ENCODE peak calls at places on chromosomes 6 and 20, in ten cellular contexts. U is upper lobe of left lung, I is K562, Q is body of pancreas, T is IMR-90, B is HCT116, E is A549, X is right lobe of liver, R is heart left ventricle, H is HepG2. Z is an unnamed sample.

GRCh38 chr20:1171461-1172093 is 13.2 kb downstream of the TMEM74B start:
- ATAC-seq in B (peak), H (peak), R (no peak), E (no peak), U (no peak), I (peak), T (peak), Q (no peak), X (peak), Z (no peak)

GRCh38 chr20:8151371-8151770 is 19.3 kb downstream of the PLCB1 start:
- ATAC-seq in H (no peak), Q (no peak), X (no peak), T (no peak), B (no peak), I (no peak), R (peak), U (no peak), E (no peak), Z (no peak)

GRCh38 chr6:64085126-64085525 is 449.5 kb downstream of the PHF3 start:
- ATAC-seq in Q (no peak), R (no peak), I (no peak), H (no peak), E (no peak), T (no peak), U (no peak), X (no peak), B (no peak), Z (no peak)

GRCh38 chr6:39791850-39792500 is at the start of gene DAAM2:
- ATAC-seq in R (peak), T (peak), H (peak), B (no peak), X (peak), E (peak), U (peak), Q (peak), I (peak), Z (peak)

GRCh38 chr6:150622941-150623874 is 23.5 kb downstream of the PLEKHG1 start:
- ATAC-seq in I (no peak), Q (no peak), R (peak), T (no peak), E (no peak), B (no peak), U (peak), X (peak), H (no peak), Z (no peak)

GRCh38 chr20:44068780-44069191 is 118.2 kb downstream of the JPH2 start:
- ATAC-seq in Q (no peak), T (no peak), H (no peak), U (no peak), B (no peak), X (no peak), I (no peak), E (no peak), R (no peak), Z (no peak)

GRCh38 chr6:44012078-44012493 is 115.2 kb downstream of the MRPL14 start:
- ATAC-seq in R (no peak), X (no peak), B (no peak), H (no peak), I (peak), T (peak), E (peak), Q (no peak), U (peak), Z (peak)

GRCh38 chr20:47280228-47280627 is 76.3 kb downstream of the ZMYND8 start:
- ATAC-seq in Q (no peak), R (no peak), T (no peak), U (no peak), I (peak), X (no peak), B (no peak), H (peak), E (no peak), Z (no peak)

GRCh38 chr20:57663681-57664451 is 43.6 kb upstream of the ZBP1 start:
- ATAC-seq in H (no peak), I (no peak), U (no peak), E (no peak), R (no peak), Q (no peak), T (no peak), X (no peak), B (no peak), Z (no peak)

GRCh38 chr20:51500311-51500710 is 42.2 kb downstream of the NFATC2 start:
- ATAC-seq in X (peak), Q (no peak), U (peak), T (no peak), B (peak), R (peak), I (peak), H (no peak), E (no peak), Z (no peak)

GRCh38 chr20:18702736-18703135 is 110.8 kb upstream of the SCP2D1 start:
- ATAC-seq in B (no peak), R (peak), Q (no peak), I (no peak), E (no peak), H (no peak), U (peak), T (peak), X (no peak), Z (no peak)

GRCh38 chr6:111799576-111800467 is 73.4 kb downstream of the FYN start:
- ATAC-seq in Q (no peak), U (peak), I (peak), H (peak), E (no peak), R (no peak), X (no peak), T (no peak), B (peak), Z (no peak)

GRCh38 chr6:39897699-39898098 is 36.6 kb downstream of the MOCS1 start:
- ATAC-seq in X (no peak), E (no peak), R (no peak), T (no peak), B (no peak), I (no peak), H (no peak), U (no peak), Q (no peak), Z (no peak)

GRCh38 chr6:69631552-69632346 is 165.1 kb downstream of the LMBRD1 start:
- ATAC-seq in R (no peak), B (no peak), H (no peak), T (no peak), U (no peak), E (no peak), I (no peak), X (no peak), Q (no peak), Z (no peak)

GRCh38 chr6:166275714-166276166 is 32.5 kb downstream of the PRR18 start:
- ATAC-seq in E (peak), B (peak), U (peak), X (peak), H (peak), T (peak), R (peak), Q (peak), I (peak), Z (peak)

GRCh38 chr20:3658708-3659491 is 4.3 kb downstream of the GFRA4 start:
- ATAC-seq in Q (no peak), R (no peak), X (no peak), E (no peak), H (peak), B (no peak), U (no peak), I (peak), T (peak), Z (no peak)

GRCh38 chr6:126625019-126625418 is 285.1 kb downstream of the CENPW start:
- ATAC-seq in I (no peak), H (peak), U (no peak), T (peak), R (no peak), E (no peak), X (peak), B (no peak), Q (no peak), Z (no peak)

GRCh38 chr6:11413112-11413687 is 124.3 kb upstream of the TMEM170B start:
- ATAC-seq in U (no peak), X (no peak), R (no peak), E (no peak), B (no peak), I (no peak), H (no peak), T (no peak), Q (no peak), Z (no peak)

GRCh38 chr20:52972190-52972937 is at the start of gene TSHZ2:
- ATAC-seq in I (peak), B (no peak), T (peak), U (peak), X (peak), H (peak), Q (peak), E (no peak), R (peak), Z (peak)

GRCh38 chr6:22353036-22353560 is 56.3 kb upstream of the PRL start:
- ATAC-seq in T (no peak), X (no peak), E (no peak), B (no peak), Q (no peak), I (no peak), R (no peak), H (no peak), U (no peak), Z (no peak)

GRCh38 chr6:14709066-14709670 is 536.7 kb upstream of the JARID2 start:
- ATAC-seq in H (no peak), R (no peak), T (no peak), E (no peak), Q (no peak), B (no peak), I (no peak), U (no peak), X (no peak), Z (no peak)

GRCh38 chr6:6379573-6379972 is 59.1 kb upstream of the F13A1 start:
- ATAC-seq in U (no peak), Q (no peak), H (no peak), X (no peak), I (no peak), T (no peak), R (no peak), B (no peak), E (no peak), Z (no peak)

GRCh38 chr20:19806806-19807691 is 49.0 kb downstream of the RIN2 start:
- ATAC-seq in Q (peak), U (peak), H (no peak), R (peak), B (no peak), T (no peak), I (no peak), E (no peak), X (peak), Z (peak)

GRCh38 chr6:37134622-37135191 is 35.2 kb upstream of the PIM1 start:
- ATAC-seq in H (no peak), B (peak), R (no peak), T (peak), Q (peak), I (no peak), E (peak), U (peak), X (peak), Z (peak)

GRCh38 chr6:55047433-55048044 is 126.8 kb upstream of the HCRTR2 start:
- ATAC-seq in R (no peak), H (no peak), X (peak), Q (no peak), B (no peak), I (no peak), U (peak), E (no peak), T (no peak), Z (no peak)

GRCh38 chr6:108589244-108589730 is 28.6 kb downstream of the FOXO3 start:
- ATAC-seq in X (peak), Q (peak), E (peak), U (peak), B (peak), H (peak), I (peak), R (peak), T (peak), Z (peak)

GRCh38 chr6:157954150-157955117 is 27.2 kb upstream of the SYNJ2 start:
- ATAC-seq in H (peak), R (peak), E (peak), U (peak), B (peak), Q (peak), T (peak), I (peak), X (peak), Z (peak)
- TF ChIP-seq POLR2A in H (peak), R (no peak), E (no peak), U (no peak), B (no peak), Q (peak), T (no peak), I (no peak), X (peak), Z (no peak)

DNA sequence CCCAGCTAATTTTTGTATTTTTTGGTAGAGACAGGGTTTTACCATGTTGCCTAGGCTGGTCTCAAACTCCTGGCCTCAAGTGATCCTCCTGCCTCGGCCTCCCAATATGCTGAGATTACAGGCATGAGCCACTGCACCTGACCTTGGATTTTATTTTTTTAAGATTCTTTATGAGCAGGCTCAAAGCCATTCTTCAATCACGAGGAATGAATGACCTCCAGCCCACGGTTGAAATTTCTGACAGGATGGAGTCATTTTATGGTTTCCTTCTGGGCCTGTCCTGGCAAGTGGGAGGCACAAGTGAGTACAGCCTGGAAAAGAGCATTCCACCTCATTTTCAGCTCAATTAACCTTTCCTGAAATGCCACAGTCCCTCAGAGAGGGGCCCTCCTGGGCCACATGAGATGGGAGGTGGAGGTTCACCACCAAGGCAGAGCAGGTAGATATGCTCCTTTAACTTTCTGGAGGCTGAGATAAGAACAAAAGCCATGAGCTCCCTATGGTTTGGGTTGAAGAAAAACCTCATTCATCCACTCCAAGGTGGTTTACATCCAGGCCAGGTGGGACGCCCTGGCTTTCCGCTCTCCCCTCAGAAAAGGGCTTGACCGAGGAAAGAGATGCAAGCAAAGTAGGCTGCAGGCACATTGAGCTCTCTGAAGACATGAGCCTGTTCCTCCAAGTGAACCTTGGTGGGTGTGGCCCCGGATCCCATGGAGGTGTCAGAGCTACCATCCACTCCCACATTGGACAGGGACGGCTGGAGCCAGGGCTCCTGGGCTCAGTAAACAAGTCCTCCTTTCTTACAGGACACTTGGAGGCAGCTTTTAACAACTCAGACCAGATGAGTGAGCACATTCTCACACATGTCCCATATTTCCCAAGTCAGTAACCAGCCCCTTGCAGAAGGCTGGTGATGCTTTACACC is 208.5 kb upstream of the SSTR4 start:
- ATAC-seq in B (no peak), U (no peak), H (no peak), Q (no peak), E (no peak), X (no peak), R (no peak), I (peak), T (no peak), Z (no peak)
- H3K27ac ChIP-seq in B (no peak), U (no peak), H (no peak), Q (no peak), E (no peak), X (no peak), R (no peak), I (no peak), T (no peak), Z (no peak)

DNA sequence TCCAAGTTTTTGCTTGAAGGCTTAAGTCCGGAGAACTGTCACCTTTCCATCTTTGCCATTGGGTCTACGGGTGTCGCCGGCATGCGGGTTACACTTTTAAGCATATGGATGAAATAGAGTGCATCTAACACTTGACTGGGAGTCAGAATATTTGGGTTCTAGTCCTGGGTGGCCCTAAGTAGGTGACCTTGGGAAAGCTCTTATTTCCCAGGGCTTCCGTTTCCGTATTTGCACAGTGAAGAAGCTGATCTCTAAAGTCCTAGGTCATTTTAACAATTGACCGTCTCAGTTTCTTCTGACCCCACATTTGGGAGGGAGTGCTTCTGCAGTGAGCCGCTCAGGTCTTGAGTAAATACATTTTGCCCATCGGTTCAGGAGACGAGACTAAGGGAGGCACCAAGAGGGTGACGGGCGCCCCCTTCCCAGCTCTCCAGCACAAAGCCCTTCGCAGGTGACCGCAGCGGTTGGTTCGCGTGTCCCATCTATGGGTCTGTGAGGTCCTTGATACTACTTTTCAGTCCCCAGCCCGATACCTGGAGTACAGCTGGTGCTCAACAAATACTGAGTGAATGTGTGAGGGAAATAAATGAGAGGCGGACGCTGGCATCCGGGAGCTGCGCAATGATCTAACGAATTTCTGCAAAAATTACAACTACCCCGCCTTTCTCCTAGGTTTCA is 580 bp upstream of the BLTP3A start:
- ATAC-seq in Q (peak), B (peak), E (peak), R (peak), H (peak), I (peak), T (peak), U (peak), X (peak), Z (peak)
- TF ChIP-seq POLR2A in Q (peak), B (no peak), E (no peak), R (no peak), H (no peak), I (no peak), T (no peak), U (no peak), X (no peak), Z (no peak)

DNA sequence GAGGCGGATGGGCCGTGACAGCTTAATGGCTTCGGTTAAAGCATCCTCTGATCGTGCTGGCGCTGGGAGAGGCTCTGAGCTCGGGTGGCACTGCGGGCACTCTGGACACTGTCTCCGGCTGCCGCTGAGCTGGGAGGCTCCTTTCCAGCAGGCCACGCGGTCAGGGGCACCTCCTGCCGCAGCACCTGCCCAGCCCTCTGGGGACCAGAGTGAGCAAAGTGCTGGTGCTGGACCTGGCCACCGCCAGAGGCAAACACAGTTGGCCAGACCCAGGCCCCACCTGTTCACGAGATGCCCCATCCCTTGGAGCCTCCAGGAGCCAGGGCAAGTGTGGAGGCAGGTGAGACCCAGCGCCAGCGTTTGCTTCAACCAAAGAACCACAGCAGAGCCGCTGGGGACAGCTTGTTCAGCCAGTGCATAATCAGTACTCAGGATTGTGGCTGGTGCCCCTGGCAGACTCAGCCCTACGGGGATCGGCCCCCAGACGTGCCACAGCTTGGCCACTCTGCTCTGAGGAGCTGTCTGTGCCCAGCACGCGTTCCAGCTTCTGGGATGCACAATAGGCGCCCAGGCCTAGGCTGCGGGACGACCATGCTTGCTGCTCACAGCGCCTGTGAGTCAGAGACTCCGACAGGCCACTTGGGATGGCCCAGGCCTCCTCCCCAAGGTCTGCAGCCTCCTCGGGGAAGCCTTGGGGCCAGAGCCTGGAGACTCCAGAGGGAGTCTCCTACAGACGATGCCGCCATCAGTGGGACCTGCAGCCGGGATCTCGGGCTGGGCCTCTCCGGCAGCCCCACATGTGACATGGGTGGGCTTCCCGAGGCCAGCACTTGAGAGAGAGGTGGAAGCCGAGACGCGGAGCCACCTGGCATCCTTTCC is 38.2 kb upstream of the SLCO4A1 start:
- ATAC-seq in B (peak), T (no peak), Q (no peak), I (no peak), R (no peak), X (no peak), H (no peak), E (no peak), U (no peak), Z (no peak)
- H3K27ac ChIP-seq in B (no peak), T (no peak), Q (peak), I (no peak), R (peak), X (peak), H (no peak), E (no peak), U (peak), Z (peak)

DNA sequence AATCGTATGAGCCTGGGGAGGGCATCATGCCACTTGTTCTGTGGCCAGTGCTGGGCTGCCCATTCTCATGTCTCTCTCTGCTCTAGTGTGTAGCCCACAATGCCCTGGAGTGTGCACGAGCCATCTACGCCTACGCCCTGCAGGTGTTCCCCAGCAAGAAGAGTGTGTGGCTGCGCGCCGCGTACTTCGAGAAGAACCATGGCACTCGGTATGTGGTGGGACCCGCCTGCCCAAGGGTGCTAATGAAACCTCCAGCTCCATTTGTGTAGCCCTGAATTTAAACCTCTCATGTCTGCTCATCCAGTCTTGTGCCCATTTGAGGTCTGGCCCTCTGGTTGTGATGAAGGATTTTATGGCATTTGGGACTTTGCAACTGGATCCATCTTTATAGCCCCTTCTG is 13.3 kb upstream of the C20orf204 start:
- ATAC-seq in X (no peak), T (no peak), H (no peak), U (no peak), E (no peak), B (no peak), I (no peak), R (no peak), Q (no peak), Z (no peak)
- TF ChIP-seq POLR2A in X (no peak), T (no peak), H (no peak), U (no peak), E (no peak), B (no peak), I (no peak), R (no peak), Q (no peak), Z (no peak)

GRCh38 chr6:146472918-146473317 is 70.7 kb upstream of the RAB32 start:
- ATAC-seq in E (no peak), B (no peak), T (no peak), Q (no peak), H (no peak), R (no peak), I (no peak), X (no peak), U (no peak), Z (no peak)
- H3K27ac ChIP-seq in E (no peak), B (no peak), T (no peak), Q (no peak), H (no peak), R (no peak), I (no peak), X (no peak), U (no peak), Z (no peak)

GRCh38 chr6:3749390-3749978 is 2.0 kb downstream of the PXDC1 start:
- ATAC-seq in Q (no peak), R (no peak), H (no peak), U (no peak), B (peak), I (no peak), X (peak), E (no peak), T (no peak), Z (no peak)
- TF ChIP-seq POLR2A in Q (no peak), R (no peak), H (no peak), U (no peak), B (no peak), I (no peak), X (peak), E (no peak), T (no peak), Z (no peak)

Z was measured in gastroesophageal sphincter.